ENCODE peak calls at places on chromosome 20, in six cellular contexts. One of them, this sample, is unnamed.

GRCh38 chr20:38649275-38649891 is 47.8 kb downstream of the ARHGAP40 start:
- DNase-seq in HFFc6: peak
- DNase-seq in A549: no peak
- DNase-seq in activated T-helper 1 cell treated with anti-CD3 and anti-CD28 coated beads, Interleukin-12 subunit alpha, Interleukin-12 subunit beta, Interleukin-2, Interleukin-4 antibody, amounts not matched to agents 30 ng/mL and 10 ng/mL and 1 ng/mL, durations not matched to agents 14 hours and 24 hours and 36 hours: no peak
- DNase-seq in CD8-positive, alpha-beta memory T cell: no peak
- DNase-seq in SJSA1: no peak
- DNase-seq in this sample: no peak

GRCh38 chr20:45341939-45342862 is 6.0 kb downstream of the SDC4 start:
- DNase-seq in HFFc6: peak
- DNase-seq in A549: no peak
- DNase-seq in activated T-helper 1 cell treated with anti-CD3 and anti-CD28 coated beads, Interleukin-12 subunit alpha, Interleukin-12 subunit beta, Interleukin-2, Interleukin-4 antibody, amounts not matched to agents 30 ng/mL and 10 ng/mL and 1 ng/mL, durations not matched to agents 14 hours and 24 hours and 36 hours: no peak
- DNase-seq in CD8-positive, alpha-beta memory T cell: no peak
- DNase-seq in SJSA1: no peak
- DNase-seq in this sample: peak

GRCh38 chr20:3782597-3782996 is 1.3 kb upstream of the SPEF1 start:
- DNase-seq in HFFc6: no peak
- DNase-seq in A549: no peak
- DNase-seq in activated T-helper 1 cell treated with anti-CD3 and anti-CD28 coated beads, Interleukin-12 subunit alpha, Interleukin-12 subunit beta, Interleukin-2, Interleukin-4 antibody, amounts not matched to agents 30 ng/mL and 10 ng/mL and 1 ng/mL, durations not matched to agents 14 hours and 24 hours and 36 hours: no peak
- DNase-seq in CD8-positive, alpha-beta memory T cell: no peak
- DNase-seq in SJSA1: no peak
- DNase-seq in this sample: no peak

GRCh38 chr20:58458342-58459057 is 56.7 kb downstream of the APCDD1L start:
- DNase-seq in HFFc6: no peak
- DNase-seq in A549: no peak
- DNase-seq in activated T-helper 1 cell treated with anti-CD3 and anti-CD28 coated beads, Interleukin-12 subunit alpha, Interleukin-12 subunit beta, Interleukin-2, Interleukin-4 antibody, amounts not matched to agents 30 ng/mL and 10 ng/mL and 1 ng/mL, durations not matched to agents 14 hours and 24 hours and 36 hours: no peak
- DNase-seq in CD8-positive, alpha-beta memory T cell: no peak
- DNase-seq in SJSA1: peak
- DNase-seq in this sample: no peak

GRCh38 chr20:17969884-17970409 is 1.1 kb downstream of the MGME1 start:
- DNase-seq in HFFc6: peak
- DNase-seq in A549: peak
- DNase-seq in activated T-helper 1 cell treated with anti-CD3 and anti-CD28 coated beads, Interleukin-12 subunit alpha, Interleukin-12 subunit beta, Interleukin-2, Interleukin-4 antibody, amounts not matched to agents 30 ng/mL and 10 ng/mL and 1 ng/mL, durations not matched to agents 14 hours and 24 hours and 36 hours: peak
- DNase-seq in CD8-positive, alpha-beta memory T cell: peak
- DNase-seq in SJSA1: peak
- DNase-seq in this sample: no peak

GRCh38 chr20:37335642-37336368 is 10.1 kb upstream of the SRC start:
- DNase-seq in HFFc6: no peak
- DNase-seq in A549: no peak
- DNase-seq in activated T-helper 1 cell treated with anti-CD3 and anti-CD28 coated beads, Interleukin-12 subunit alpha, Interleukin-12 subunit beta, Interleukin-2, Interleukin-4 antibody, amounts not matched to agents 30 ng/mL and 10 ng/mL and 1 ng/mL, durations not matched to agents 14 hours and 24 hours and 36 hours: no peak
- DNase-seq in CD8-positive, alpha-beta memory T cell: no peak
- DNase-seq in SJSA1: no peak
- DNase-seq in this sample: no peak

GRCh38 chr20:57652865-57653545 is 32.8 kb upstream of the ZBP1 start:
- DNase-seq in HFFc6: no peak
- DNase-seq in A549: peak
- DNase-seq in activated T-helper 1 cell treated with anti-CD3 and anti-CD28 coated beads, Interleukin-12 subunit alpha, Interleukin-12 subunit beta, Interleukin-2, Interleukin-4 antibody, amounts not matched to agents 30 ng/mL and 10 ng/mL and 1 ng/mL, durations not matched to agents 14 hours and 24 hours and 36 hours: no peak
- DNase-seq in CD8-positive, alpha-beta memory T cell: no peak
- DNase-seq in SJSA1: no peak
- DNase-seq in this sample: peak

GRCh38 chr20:39195495-39196129 is 233.5 kb downstream of the DHX35 start:
- DNase-seq in HFFc6: no peak
- DNase-seq in A549: no peak
- DNase-seq in activated T-helper 1 cell treated with anti-CD3 and anti-CD28 coated beads, Interleukin-12 subunit alpha, Interleukin-12 subunit beta, Interleukin-2, Interleukin-4 antibody, amounts not matched to agents 30 ng/mL and 10 ng/mL and 1 ng/mL, durations not matched to agents 14 hours and 24 hours and 36 hours: no peak
- DNase-seq in CD8-positive, alpha-beta memory T cell: no peak
- DNase-seq in SJSA1: no peak
- DNase-seq in this sample: no peak

GRCh38 chr20:2006452-2007381 is 12.9 kb upstream of the PDYN start:
- DNase-seq in HFFc6: no peak
- DNase-seq in A549: no peak
- DNase-seq in activated T-helper 1 cell treated with anti-CD3 and anti-CD28 coated beads, Interleukin-12 subunit alpha, Interleukin-12 subunit beta, Interleukin-2, Interleukin-4 antibody, amounts not matched to agents 30 ng/mL and 10 ng/mL and 1 ng/mL, durations not matched to agents 14 hours and 24 hours and 36 hours: peak
- DNase-seq in CD8-positive, alpha-beta memory T cell: no peak
- DNase-seq in SJSA1: peak
- DNase-seq in this sample: no peak

GRCh38 chr20:20276806-20277530 is 90.9 kb upstream of the INSM1 start:
- DNase-seq in HFFc6: no peak
- DNase-seq in A549: no peak
- DNase-seq in activated T-helper 1 cell treated with anti-CD3 and anti-CD28 coated beads, Interleukin-12 subunit alpha, Interleukin-12 subunit beta, Interleukin-2, Interleukin-4 antibody, amounts not matched to agents 30 ng/mL and 10 ng/mL and 1 ng/mL, durations not matched to agents 14 hours and 24 hours and 36 hours: no peak
- DNase-seq in CD8-positive, alpha-beta memory T cell: no peak
- DNase-seq in SJSA1: no peak
- DNase-seq in this sample: no peak

GRCh38 chr20:51639206-51639832 is 96.8 kb upstream of the NFATC2 start:
- DNase-seq in HFFc6: peak
- DNase-seq in A549: peak
- DNase-seq in activated T-helper 1 cell treated with anti-CD3 and anti-CD28 coated beads, Interleukin-12 subunit alpha, Interleukin-12 subunit beta, Interleukin-2, Interleukin-4 antibody, amounts not matched to agents 30 ng/mL and 10 ng/mL and 1 ng/mL, durations not matched to agents 14 hours and 24 hours and 36 hours: no peak
- DNase-seq in CD8-positive, alpha-beta memory T cell: no peak
- DNase-seq in SJSA1: peak
- DNase-seq in this sample: peak

GRCh38 chr20:15902493-15902892 is 670.8 kb downstream of the KIF16B start:
- DNase-seq in HFFc6: no peak
- DNase-seq in A549: no peak
- DNase-seq in activated T-helper 1 cell treated with anti-CD3 and anti-CD28 coated beads, Interleukin-12 subunit alpha, Interleukin-12 subunit beta, Interleukin-2, Interleukin-4 antibody, amounts not matched to agents 30 ng/mL and 10 ng/mL and 1 ng/mL, durations not matched to agents 14 hours and 24 hours and 36 hours: no peak
- DNase-seq in CD8-positive, alpha-beta memory T cell: no peak
- DNase-seq in SJSA1: no peak
- DNase-seq in this sample: no peak